ENCODE peak calls at places on chromosomes 6 and 20, in six cellular contexts. One of them, this sample, is unnamed.

GRCh38 chr6:143549630-143550268 is 38.2 kb upstream of the FUCA2 start:
- DNase-seq in H54: no peak
- DNase-seq in GM12891: no peak
- DNase-seq in T-cell: no peak
- DNase-seq in hypothalamus: no peak
- DNase-seq in Calu3: no peak
- DNase-seq in this sample: no peak

GRCh38 chr20:31720486-31721407 is 1.9 kb downstream of the BCL2L1 start:
- DNase-seq in H54: no peak
- DNase-seq in GM12891: no peak
- DNase-seq in T-cell: no peak
- DNase-seq in hypothalamus: no peak
- DNase-seq in Calu3: no peak
- DNase-seq in this sample: peak; percentile 52

GRCh38 chr6:145214570-145214969 is 520.8 kb downstream of the EPM2A start:
- DNase-seq in H54: no peak
- DNase-seq in GM12891: no peak
- DNase-seq in T-cell: no peak
- DNase-seq in hypothalamus: no peak
- DNase-seq in Calu3: peak; percentile 8
- DNase-seq in this sample: peak; percentile 45

GRCh38 chr20:44785768-44786167 is 24.6 kb downstream of the RIMS4 start:
- DNase-seq in H54: no peak
- DNase-seq in GM12891: no peak
- DNase-seq in T-cell: no peak
- DNase-seq in hypothalamus: no peak
- DNase-seq in Calu3: no peak
- DNase-seq in this sample: no peak

GRCh38 chr20:25207149-25207959 is 11.8 kb downstream of the ENTPD6 start:
- DNase-seq in H54: no peak
- DNase-seq in GM12891: no peak
- DNase-seq in T-cell: no peak
- DNase-seq in hypothalamus: no peak
- DNase-seq in Calu3: no peak
- DNase-seq in this sample: no peak

GRCh38 chr6:16562498-16562897 is 198.8 kb downstream of the ATXN1 start:
- DNase-seq in H54: no peak
- DNase-seq in GM12891: no peak
- DNase-seq in T-cell: no peak
- DNase-seq in hypothalamus: no peak
- DNase-seq in Calu3: no peak
- DNase-seq in this sample: no peak

GRCh38 chr6:157921685-157922367 is 59.8 kb upstream of the SYNJ2 start:
- DNase-seq in H54: no peak
- DNase-seq in GM12891: no peak
- DNase-seq in T-cell: no peak
- DNase-seq in hypothalamus: no peak
- DNase-seq in Calu3: no peak
- DNase-seq in this sample: no peak

GRCh38 chr20:34549291-34549928 is 9.1 kb upstream of the MAP1LC3A start:
- DNase-seq in H54: no peak
- DNase-seq in GM12891: no peak
- DNase-seq in T-cell: no peak
- DNase-seq in hypothalamus: no peak
- DNase-seq in Calu3: peak; percentile 69
- DNase-seq in this sample: no peak

GRCh38 chr6:44489912-44490604 is 102.6 kb downstream of the CDC5L start:
- DNase-seq in H54: peak; percentile 91
- DNase-seq in GM12891: no peak
- DNase-seq in T-cell: no peak
- DNase-seq in hypothalamus: no peak
- DNase-seq in Calu3: peak; percentile 62
- DNase-seq in this sample: no peak

GRCh38 chr20:57878803-57879424 is 169.1 kb upstream of the PMEPA1 start:
- DNase-seq in H54: no peak
- DNase-seq in GM12891: no peak
- DNase-seq in T-cell: no peak
- DNase-seq in hypothalamus: no peak
- DNase-seq in Calu3: no peak
- DNase-seq in this sample: no peak

GRCh38 chr6:30915591-30915946 is 1.5 kb downstream of the VARS2 start:
- DNase-seq in H54: peak; percentile 70
- DNase-seq in GM12891: peak; percentile 64
- DNase-seq in T-cell: no peak
- DNase-seq in hypothalamus: no peak
- DNase-seq in Calu3: peak; percentile 73
- DNase-seq in this sample: peak; percentile 51

GRCh38 chr6:146912730-146913680 is 291.2 kb upstream of the STXBP5 start:
- DNase-seq in H54: no peak
- DNase-seq in GM12891: no peak
- DNase-seq in T-cell: no peak
- DNase-seq in hypothalamus: no peak
- DNase-seq in Calu3: no peak
- DNase-seq in this sample: no peak

GRCh38 chr6:139335447-139336210 is 38.8 kb downstream of the CITED2 start:
- DNase-seq in H54: no peak
- DNase-seq in GM12891: no peak
- DNase-seq in T-cell: no peak
- DNase-seq in hypothalamus: no peak
- DNase-seq in Calu3: no peak
- DNase-seq in this sample: no peak